ENCODE peak calls at places on chromosome 1, in ten cellular contexts. D, E, C, Q, W, A, B, S, P and G are unnamed samples.

GRCh38 chr1:36981126-36981525 is 53.2 kb downstream of the GRIK3 start:
- DNase-seq in Q (no peak), B (no peak), E (no peak), P (no peak), C (no peak), S (no peak), D (no peak), W (no peak), A (no peak), G (no peak)

GRCh38 chr1:43648448-43648847 is 1.5 kb upstream of the KDM4A start:
- DNase-seq in C (no peak), A (no peak), S (no peak), W (no peak), B (peak; percentile 37), P (no peak), E (no peak), Q (no peak), D (no peak), G (no peak)

GRCh38 chr1:158169105-158169504 is 11.6 kb upstream of the CD1D start:
- DNase-seq in A (no peak), C (no peak), Q (no peak), P (no peak), W (no peak), B (no peak), E (no peak), D (no peak), S (no peak), G (no peak)

GRCh38 chr1:26724938-26725337 is 29.1 kb downstream of the ARID1A start:
- DNase-seq in E (no peak), A (no peak), S (no peak), W (no peak), D (no peak), Q (no peak), P (no peak), B (no peak), C (no peak), G (no peak)

GRCh38 chr1:19737413-19737812 is 62.3 kb downstream of the TMCO4 start:
- DNase-seq in W (no peak), A (no peak), B (peak; percentile 18), E (no peak), C (no peak), Q (no peak), P (no peak), S (no peak), D (no peak), G (no peak)

GRCh38 chr1:66549017-66549416 is 15.1 kb downstream of the SGIP1 start:
- DNase-seq in B (no peak), D (no peak), P (no peak), A (no peak), S (no peak), E (no peak), C (no peak), Q (no peak), W (no peak), G (no peak)

GRCh38 chr1:208988811-208989222 is 594.7 kb upstream of the CAMK1G start:
- DNase-seq in Q (no peak), W (no peak), E (no peak), D (no peak), B (peak; percentile 59), A (no peak), S (no peak), P (no peak), C (peak; percentile 13), G (peak; percentile 30)

GRCh38 chr1:37553598-37553926 is 531 bp downstream of the SNIP1 start:
- DNase-seq in B (no peak), S (no peak), P (no peak), W (no peak), Q (no peak), A (no peak), D (no peak), E (no peak), C (no peak), G (no peak)

GRCh38 chr1:95685091-95685490 is 451.1 kb downstream of the RWDD3 start:
- DNase-seq in P (no peak), E (no peak), B (no peak), D (no peak), C (peak; percentile 55), S (no peak), Q (no peak), A (no peak), W (no peak), G (no peak)